ENCODE peak calls at places on chromosomes 1 and 21, in four cellular contexts. I is T-helper 9 cell, N is HEK293T, P is left ventricle myocardium superior. M is an unnamed sample.

GRCh38 chr1:18819986-18820790 is 39.3 kb downstream of the TAS1R2 start:
- DNase-seq in N (no peak), I (no peak), P (no peak), M (peak)

GRCh38 chr1:197141556-197141955 is 4.9 kb downstream of the ASPM start:
- DNase-seq in I (no peak), P (no peak), N (no peak), M (no peak)

GRCh38 chr21:41971891-41972290 is 18.1 kb upstream of the C2CD2 start:
- DNase-seq in N (no peak), I (no peak), P (no peak), M (no peak)

GRCh38 chr1:10494754-10495474 is 20.2 kb downstream of the PEX14 start:
- DNase-seq in P (peak), I (peak), N (peak), M (peak)

GRCh38 chr1:78950801-78951200 is 55.7 kb downstream of the ADGRL4 start:
- DNase-seq in P (no peak), I (no peak), N (peak), M (no peak)

GRCh38 chr1:46152021-46152420 is 19.6 kb upstream of the PIK3R3 start:
- DNase-seq in I (no peak), N (no peak), P (no peak), M (no peak)

GRCh38 chr1:46813858-46814396 is 15.1 kb downstream of the CYP4B1 start:
- DNase-seq in I (no peak), P (no peak), N (no peak), M (no peak)

GRCh38 chr1:2105781-2106524 is 55.7 kb downstream of the PRKCZ start:
- DNase-seq in I (no peak), P (peak), N (no peak), M (peak)

GRCh38 chr1:19765623-19766022 is 34.1 kb downstream of the TMCO4 start:
- DNase-seq in P (no peak), I (no peak), N (no peak), M (no peak)

GRCh38 chr1:183850852-183851251 is 45.9 kb downstream of the RGL1 start:
- DNase-seq in N (no peak), I (no peak), P (no peak), M (no peak)

GRCh38 chr1:153670257-153670858 is 435 bp downstream of the ILF2 start:
- DNase-seq in P (peak), I (no peak), N (no peak), M (peak)

GRCh38 chr1:1833456-1833855 is 55.2 kb upstream of the NADK start:
- DNase-seq in P (no peak), I (no peak), N (no peak), M (no peak)

GRCh38 chr1:172398193-172398592 is 22.3 kb upstream of the C1orf105 start:
- DNase-seq in I (no peak), N (no peak), P (peak), M (no peak)

GRCh38 chr1:61043010-61043820 is 39.1 kb upstream of the NFIA start:
- DNase-seq in N (peak), P (peak), I (peak), M (peak)

GRCh38 chr1:17177654-17178053 is 27.3 kb upstream of the PADI1 start:
- DNase-seq in N (no peak), I (no peak), P (no peak), M (no peak)

GRCh38 chr21:28419110-28419509 is 573.6 kb downstream of the LTN1 start:
- DNase-seq in N (no peak), I (no peak), P (no peak), M (no peak)

GRCh38 chr1:46174448-46175231 is at the start of gene TSPAN1:
- DNase-seq in N (no peak), I (no peak), P (peak), M (peak)

GRCh38 chr21:28899744-28900143 is 92.9 kb downstream of the LTN1 start:
- DNase-seq in P (no peak), I (no peak), N (no peak), M (no peak)

GRCh38 chr1:51924455-51924854 is 45.9 kb upstream of the NRDC start:
- DNase-seq in P (no peak), I (no peak), N (no peak), M (no peak)